ENCODE peak calls at places on chromosome 17, in six cellular contexts. One of them, this sample, is unnamed. For H3K27me3 and H3K4me1, the result is how much of the 10 kb centered on the place peaks cover.

GRCh38 chr17:68389041-68389440 is 68.3 kb downstream of the WIPI1 start:
- DNase-seq in SK-N-SH: no peak
- DNase-seq in IMR-90: no peak
- DNase-seq in CD8-positive, alpha-beta T cell: no peak
- DNase-seq in lower lobe of right lung: no peak
- DNase-seq in hepatocyte: no peak
- DNase-seq in this sample: no peak

GRCh38 chr17:75872434-75873351 is 5.7 kb downstream of the TRIM47 start:
- DNase-seq in SK-N-SH: peak
- DNase-seq in IMR-90: peak
- DNase-seq in CD8-positive, alpha-beta T cell: peak
- DNase-seq in lower lobe of right lung: peak
- DNase-seq in hepatocyte: peak
- DNase-seq in this sample: no peak

GRCh38 chr17:78154903-78155811 is 9.0 kb downstream of the C17orf99 start:
- DNase-seq in SK-N-SH: no peak
- DNase-seq in IMR-90: no peak
- DNase-seq in CD8-positive, alpha-beta T cell: no peak
- DNase-seq in lower lobe of right lung: no peak
- DNase-seq in hepatocyte: no peak
- DNase-seq in this sample: no peak

GRCh38 chr17:58305626-58306025 is 23.0 kb downstream of the TSPOAP1 start:
- DNase-seq in SK-N-SH: no peak
- DNase-seq in IMR-90: no peak
- DNase-seq in CD8-positive, alpha-beta T cell: peak
- DNase-seq in lower lobe of right lung: no peak
- DNase-seq in hepatocyte: no peak
- DNase-seq in this sample: no peak

GRCh38 chr17:39223907-39224777 is 1.6 kb downstream of the STAC2 start:
- DNase-seq in SK-N-SH: no peak
- DNase-seq in IMR-90: no peak
- DNase-seq in CD8-positive, alpha-beta T cell: no peak
- DNase-seq in lower lobe of right lung: no peak
- DNase-seq in hepatocyte: no peak
- DNase-seq in this sample: no peak

GRCh38 chr17:64020068-64020766 is at the start of gene ICAM2:
- DNase-seq in SK-N-SH: no peak
- DNase-seq in IMR-90: no peak
- DNase-seq in CD8-positive, alpha-beta T cell: peak
- DNase-seq in lower lobe of right lung: peak
- DNase-seq in hepatocyte: no peak
- DNase-seq in this sample: no peak

GRCh38 chr17:72631568-72631967 is 460.9 kb downstream of the SLC39A11 start:
- DNase-seq in SK-N-SH: no peak
- DNase-seq in IMR-90: no peak
- DNase-seq in CD8-positive, alpha-beta T cell: no peak
- DNase-seq in lower lobe of right lung: no peak
- DNase-seq in hepatocyte: no peak
- DNase-seq in this sample: no peak

GRCh38 chr17:19016881-19017280 is 12.3 kb upstream of the FAM83G start:
- DNase-seq in SK-N-SH: no peak
- DNase-seq in IMR-90: no peak
- DNase-seq in CD8-positive, alpha-beta T cell: no peak
- DNase-seq in lower lobe of right lung: peak
- DNase-seq in hepatocyte: no peak
- DNase-seq in this sample: no peak

GRCh38 chr17:66423436-66423922 is 121.1 kb downstream of the PRKCA start:
- DNase-seq in SK-N-SH: no peak
- DNase-seq in IMR-90: no peak
- DNase-seq in CD8-positive, alpha-beta T cell: peak
- DNase-seq in lower lobe of right lung: no peak
- DNase-seq in hepatocyte: no peak
- DNase-seq in this sample: no peak

GRCh38 chr17:78111012-78111726 is 17.4 kb downstream of the TMC6 start:
- DNase-seq in SK-N-SH: no peak
- DNase-seq in IMR-90: no peak
- DNase-seq in CD8-positive, alpha-beta T cell: no peak
- DNase-seq in lower lobe of right lung: no peak
- DNase-seq in hepatocyte: no peak
- DNase-seq in this sample: no peak

GRCh38 chr17:55641559-55642160 is 81.0 kb downstream of the TMEM100 start:
- DNase-seq in SK-N-SH: peak
- DNase-seq in IMR-90: peak
- DNase-seq in CD8-positive, alpha-beta T cell: no peak
- DNase-seq in lower lobe of right lung: peak
- DNase-seq in hepatocyte: peak
- DNase-seq in this sample: peak

GRCh38 chr17:12099412-12099811 is 78.7 kb downstream of the MAP2K4 start:
- DNase-seq in SK-N-SH: no peak
- DNase-seq in IMR-90: no peak
- DNase-seq in CD8-positive, alpha-beta T cell: no peak
- DNase-seq in lower lobe of right lung: no peak
- DNase-seq in hepatocyte: no peak
- DNase-seq in this sample: no peak

GRCh38 chr17:47009759-47010594 is 30.9 kb upstream of the RPRML start:
- DNase-seq in SK-N-SH: no peak
- DNase-seq in IMR-90: no peak
- DNase-seq in CD8-positive, alpha-beta T cell: no peak
- DNase-seq in lower lobe of right lung: no peak
- DNase-seq in hepatocyte: no peak
- DNase-seq in this sample: no peak

GRCh38 chr17:64785050-64785449 is 122.9 kb upstream of the SMURF2 start:
- DNase-seq in SK-N-SH: peak
- DNase-seq in IMR-90: no peak
- DNase-seq in CD8-positive, alpha-beta T cell: no peak
- DNase-seq in lower lobe of right lung: no peak
- DNase-seq in hepatocyte: no peak
- DNase-seq in this sample: no peak

GRCh38 chr17:1351275-1351674 is 48.7 kb downstream of the YWHAE start:
- DNase-seq in SK-N-SH: no peak
- DNase-seq in IMR-90: no peak
- DNase-seq in CD8-positive, alpha-beta T cell: no peak
- DNase-seq in lower lobe of right lung: no peak
- DNase-seq in hepatocyte: no peak
- DNase-seq in this sample: no peak

GRCh38 chr17:82231312-82231561 is 2.4 kb downstream of the SLC16A3 start:
- DNase-seq in SK-N-SH: no peak
- DNase-seq in IMR-90: no peak
- DNase-seq in CD8-positive, alpha-beta T cell: no peak
- DNase-seq in lower lobe of right lung: no peak
- DNase-seq in hepatocyte: no peak
- DNase-seq in this sample: no peak

GRCh38 chr17:82232322-82232785 is 3.5 kb downstream of the SLC16A3 start:
- DNase-seq in SK-N-SH: no peak
- DNase-seq in IMR-90: no peak
- DNase-seq in CD8-positive, alpha-beta T cell: no peak
- DNase-seq in lower lobe of right lung: no peak
- DNase-seq in hepatocyte: no peak
- DNase-seq in this sample: no peak

GRCh38 chr17:82230627-82231311 is 1.9 kb downstream of the SLC16A3 start:
- DNase-seq in SK-N-SH: peak
- DNase-seq in IMR-90: peak
- DNase-seq in CD8-positive, alpha-beta T cell: peak
- DNase-seq in lower lobe of right lung: peak
- DNase-seq in hepatocyte: peak
- DNase-seq in this sample: peak

GRCh38 chr17:82232876-82233785 is 4.3 kb downstream of the SLC16A3 start:
- DNase-seq in SK-N-SH: no peak
- DNase-seq in IMR-90: no peak
- DNase-seq in CD8-positive, alpha-beta T cell: no peak
- DNase-seq in lower lobe of right lung: no peak
- DNase-seq in hepatocyte: no peak
- DNase-seq in this sample: no peak

DNA sequence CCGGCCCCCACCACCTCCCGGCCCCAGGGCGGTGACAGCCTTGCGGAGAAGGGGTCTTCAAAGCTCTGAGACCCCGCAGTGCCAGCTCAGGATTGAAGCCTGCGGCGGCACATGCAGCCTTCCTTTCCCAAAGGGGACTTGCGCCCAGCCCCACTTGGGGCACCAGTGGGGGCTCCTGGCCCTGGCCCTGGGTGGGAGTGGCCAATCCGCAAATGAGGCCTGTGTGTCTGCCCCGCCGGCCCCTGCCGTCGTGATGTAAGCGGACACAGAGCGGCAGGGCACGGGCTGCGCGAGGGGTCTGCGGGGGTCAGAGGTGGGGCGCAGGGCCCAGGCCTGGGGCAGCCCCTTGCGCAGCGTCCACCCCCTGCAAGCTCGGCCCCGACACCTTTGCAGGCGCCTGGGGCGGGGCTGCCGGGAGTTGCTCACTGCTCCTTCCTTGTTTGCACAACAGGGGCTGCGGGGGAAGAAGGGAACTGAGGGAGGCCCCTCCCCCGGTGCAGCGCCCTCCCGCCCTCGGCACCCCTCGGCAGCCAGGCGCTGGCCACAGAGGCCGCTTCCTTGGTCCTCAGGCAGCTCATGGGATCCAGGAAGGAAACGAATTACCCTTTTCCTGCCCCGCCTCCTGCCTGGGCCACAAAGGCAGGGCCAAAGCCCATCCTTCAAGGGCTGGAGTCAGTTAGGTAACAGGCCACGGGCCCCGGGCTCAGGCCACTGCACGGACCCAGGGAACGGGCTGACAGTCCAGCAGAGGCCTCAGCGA is 2.9 kb downstream of the SLC16A3 start:
- DNase-seq in SK-N-SH: no peak
- DNase-seq in IMR-90: peak
- DNase-seq in CD8-positive, alpha-beta T cell: no peak
- DNase-seq in lower lobe of right lung: peak
- DNase-seq in hepatocyte: peak
- DNase-seq in this sample: peak
- H3K27me3 ChIP-seq in SK-N-SH: under half
- H3K27me3 ChIP-seq in IMR-90: under half
- H3K27me3 ChIP-seq in CD8-positive, alpha-beta T cell: under half
- H3K27me3 ChIP-seq in lower lobe of right lung: under half
- H3K27me3 ChIP-seq in hepatocyte: under half
- H3K27me3 ChIP-seq in this sample: under half

GRCh38 chr17:29002811-29003210 is 3.0 kb downstream of the SEZ6 start:
- DNase-seq in SK-N-SH: no peak
- DNase-seq in IMR-90: no peak
- DNase-seq in CD8-positive, alpha-beta T cell: no peak
- DNase-seq in lower lobe of right lung: no peak
- DNase-seq in hepatocyte: no peak
- DNase-seq in this sample: no peak

GRCh38 chr17:29003289-29003688 is 2.5 kb downstream of the SEZ6 start:
- DNase-seq in SK-N-SH: no peak
- DNase-seq in IMR-90: no peak
- DNase-seq in CD8-positive, alpha-beta T cell: no peak
- DNase-seq in lower lobe of right lung: no peak
- DNase-seq in hepatocyte: no peak
- DNase-seq in this sample: no peak

GRCh38 chr17:29005562-29005887 is 308 bp downstream of the SEZ6 start:
- DNase-seq in SK-N-SH: no peak
- DNase-seq in IMR-90: no peak
- DNase-seq in CD8-positive, alpha-beta T cell: no peak
- DNase-seq in lower lobe of right lung: no peak
- DNase-seq in hepatocyte: no peak
- DNase-seq in this sample: no peak

GRCh38 chr17:29005936-29006438 is at the start of gene SEZ6:
- DNase-seq in SK-N-SH: peak
- DNase-seq in IMR-90: peak
- DNase-seq in CD8-positive, alpha-beta T cell: peak
- DNase-seq in lower lobe of right lung: peak
- DNase-seq in hepatocyte: peak
- DNase-seq in this sample: peak

DNA sequence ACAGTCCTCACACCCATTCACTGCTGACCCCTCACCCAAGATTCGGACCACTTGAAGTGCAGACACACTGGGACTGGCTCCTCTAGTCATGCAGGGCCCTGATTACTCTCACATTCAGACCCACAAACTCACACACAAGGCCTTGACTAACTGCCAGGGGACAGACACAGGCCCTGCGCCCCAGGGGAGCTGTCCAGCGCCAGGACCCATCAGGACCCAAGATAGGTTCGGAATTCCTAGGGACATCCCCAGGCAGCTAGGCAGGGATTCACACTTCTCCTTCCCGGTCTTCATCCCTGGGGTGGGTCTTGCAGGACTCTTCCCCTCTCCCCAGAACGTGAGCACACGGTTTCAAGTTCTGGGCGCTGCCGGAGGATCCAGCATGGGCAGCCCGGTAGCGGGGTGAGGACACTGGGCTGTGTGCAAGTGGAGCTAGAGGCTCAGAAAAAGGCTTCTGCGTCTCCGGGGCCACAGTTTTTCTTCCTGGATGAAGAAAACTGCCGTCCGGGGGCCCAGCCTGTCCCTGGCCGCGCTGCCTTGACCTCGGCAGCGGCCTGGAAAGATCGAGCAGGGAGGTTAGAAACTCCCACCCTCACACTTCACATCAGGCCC is 1.6 kb downstream of the SEZ6 start:
- DNase-seq in SK-N-SH: no peak
- DNase-seq in IMR-90: peak
- DNase-seq in CD8-positive, alpha-beta T cell: no peak
- DNase-seq in lower lobe of right lung: no peak
- DNase-seq in hepatocyte: peak
- DNase-seq in this sample: no peak
- TF ChIP-seq CTCF in SK-N-SH: no peak
- TF ChIP-seq CTCF in IMR-90: no peak
- TF ChIP-seq CTCF in CD8-positive, alpha-beta T cell: no peak
- TF ChIP-seq CTCF in lower lobe of right lung: no peak
- TF ChIP-seq CTCF in hepatocyte: no peak
- TF ChIP-seq CTCF in this sample: no peak

DNA sequence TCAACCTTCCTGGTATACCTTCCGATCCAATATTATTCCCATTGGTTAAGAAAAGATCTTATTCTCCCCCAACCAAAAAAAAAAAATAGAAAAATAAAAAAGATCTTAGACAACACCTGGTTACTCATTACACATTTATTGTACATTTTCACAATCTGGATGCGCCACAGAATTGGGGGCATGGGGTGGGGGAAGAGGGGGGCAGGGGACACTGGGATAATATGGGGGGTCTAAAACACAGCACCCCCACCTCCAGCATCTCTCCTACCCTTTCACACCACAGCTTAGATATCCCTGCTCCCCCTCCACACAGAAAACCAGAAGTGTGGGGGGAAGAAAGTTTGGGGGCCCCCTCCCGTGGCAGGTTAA is 3.7 kb downstream of the VAMP2 start:
- DNase-seq in SK-N-SH: no peak
- DNase-seq in IMR-90: no peak
- DNase-seq in CD8-positive, alpha-beta T cell: no peak
- DNase-seq in lower lobe of right lung: no peak
- DNase-seq in hepatocyte: no peak
- DNase-seq in this sample: no peak
- H3K4me1 ChIP-seq in SK-N-SH: under half
- H3K4me1 ChIP-seq in IMR-90: under half
- H3K4me1 ChIP-seq in CD8-positive, alpha-beta T cell: half or more
- H3K4me1 ChIP-seq in lower lobe of right lung: half or more
- H3K4me1 ChIP-seq in hepatocyte: under half
- H3K4me1 ChIP-seq in this sample: under half

DNA sequence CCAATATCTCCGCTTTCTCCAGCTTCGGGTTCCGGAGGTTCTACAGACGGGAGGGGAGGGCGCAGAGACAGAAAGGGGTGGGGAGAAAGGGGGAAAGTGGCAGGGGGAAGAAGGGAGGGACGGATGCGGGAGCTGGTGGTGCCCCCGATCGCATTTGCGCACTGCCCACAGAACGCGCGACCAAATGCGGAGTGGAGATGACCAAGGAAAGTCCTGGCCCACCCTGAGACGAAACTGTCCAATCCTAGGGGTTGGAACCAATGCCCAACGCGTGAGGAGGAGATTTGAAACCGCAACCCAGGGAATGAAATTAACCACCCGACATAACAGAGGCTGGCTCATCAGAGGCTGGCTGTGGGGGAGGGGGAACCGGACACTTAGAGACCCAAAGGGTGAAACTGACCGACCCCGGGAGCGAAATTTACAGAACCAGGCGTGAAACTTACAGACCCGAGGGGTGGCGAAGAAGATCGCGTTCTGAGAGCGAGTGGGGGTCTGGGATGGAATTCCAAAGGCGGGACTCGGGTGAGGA is 1.4 kb downstream of the HES7 start:
- DNase-seq in SK-N-SH: no peak
- DNase-seq in IMR-90: peak
- DNase-seq in CD8-positive, alpha-beta T cell: no peak
- DNase-seq in lower lobe of right lung: no peak
- DNase-seq in hepatocyte: peak
- DNase-seq in this sample: no peak
- H3K27me3 ChIP-seq in SK-N-SH: under half
- H3K27me3 ChIP-seq in IMR-90: under half
- H3K27me3 ChIP-seq in CD8-positive, alpha-beta T cell: under half
- H3K27me3 ChIP-seq in lower lobe of right lung: under half
- H3K27me3 ChIP-seq in hepatocyte: under half
- H3K27me3 ChIP-seq in this sample: under half

This sample was measured in BE2C.